ENCODE peak calls at places on chromosomes 11 and 22, in nine cellular contexts. S is left ventricle myocardium inferior, I is OCI-LY7, A is lower leg skin, K is GM12865, R is fibroblast of villous mesenchyme, C is AG09309, E is IMR-90, L is choroid plexus epithelial cell. V is an unnamed sample.

GRCh38 chr11:28759311-28759710 is 651.1 kb downstream of the METTL15 start:
- DNase-seq in R (peak), K (no peak), L (peak), E (peak), C (no peak), I (no peak), S (no peak), A (no peak), V (peak)

GRCh38 chr22:19346677-19347265 is 55.3 kb upstream of the CLTCL1 start:
- DNase-seq in R (no peak), S (no peak), A (no peak), L (no peak), I (no peak), K (no peak), C (no peak), E (no peak), V (no peak)

GRCh38 chr22:35842519-35842913 is 124.8 kb downstream of the APOL5 start:
- DNase-seq in R (no peak), E (no peak), I (no peak), K (no peak), C (no peak), A (no peak), L (no peak), S (no peak), V (no peak)

GRCh38 chr22:29668681-29669080 is 51.1 kb upstream of the CABP7 start:
- DNase-seq in A (no peak), L (no peak), E (no peak), C (no peak), R (no peak), I (no peak), S (no peak), K (no peak), V (no peak)

GRCh38 chr11:118657238-118657637 is 22.2 kb downstream of the TREH start:
- DNase-seq in R (no peak), I (peak), L (no peak), C (no peak), S (no peak), K (peak), A (no peak), E (no peak), V (no peak)

GRCh38 chr11:130611791-130612251 is 163.4 kb downstream of the ADAMTS15 start:
- DNase-seq in E (peak), K (no peak), I (no peak), A (no peak), C (no peak), S (no peak), R (peak), L (peak), V (peak)

GRCh38 chr11:86629070-86629706 is 43.2 kb downstream of the ME3 start:
- DNase-seq in A (no peak), E (peak), C (peak), R (peak), K (no peak), I (no peak), S (no peak), L (peak), V (no peak)

GRCh38 chr11:128555606-128556005 is 31.8 kb downstream of the ETS1 start:
- DNase-seq in R (peak), C (no peak), L (peak), A (no peak), E (no peak), S (no peak), I (no peak), K (no peak), V (peak)

GRCh38 chr11:41392591-41392990 is 66.9 kb downstream of the LRRC4C start:
- DNase-seq in S (no peak), A (no peak), L (no peak), I (no peak), K (no peak), E (no peak), R (no peak), C (no peak), V (no peak)

GRCh38 chr11:8671651-8672062 is 10.8 kb downstream of the TRIM66 start:
- DNase-seq in E (peak), A (no peak), S (no peak), L (peak), C (no peak), I (no peak), K (no peak), R (peak), V (peak)

GRCh38 chr22:21762712-21763581 is 27.4 kb upstream of the YPEL1 start:
- DNase-seq in I (no peak), C (no peak), E (no peak), A (no peak), K (peak), L (peak), S (no peak), R (no peak), V (no peak)

GRCh38 chr11:69423181-69423580 is 58.3 kb upstream of the LINC01488 start:
- DNase-seq in A (no peak), R (no peak), I (no peak), E (no peak), C (no peak), S (no peak), L (no peak), K (no peak), V (no peak)

GRCh38 chr11:11856638-11857037 is 14.9 kb downstream of the USP47 start:
- DNase-seq in E (no peak), I (no peak), S (no peak), K (peak), L (peak), R (no peak), C (no peak), A (no peak), V (no peak)

GRCh38 chr11:119206512-119207299 is 567 bp downstream of the CBL start:
- DNase-seq in I (peak), L (peak), C (no peak), K (peak), S (peak), E (no peak), A (peak), R (peak), V (no peak)

GRCh38 chr11:117584056-117584830 is 212.8 kb downstream of the DSCAML1 start:
- DNase-seq in S (no peak), E (peak), L (no peak), I (no peak), K (no peak), C (no peak), R (no peak), A (no peak), V (no peak)

GRCh38 chr22:46652930-46653331 is 32.7 kb downstream of the GRAMD4 start:
- DNase-seq in E (peak), S (peak), I (no peak), L (peak), A (no peak), R (peak), C (no peak), K (no peak), V (no peak)

GRCh38 chr11:94674005-94674491 is 94.1 kb upstream of the AMOTL1 start:
- DNase-seq in S (no peak), K (no peak), L (no peak), C (no peak), A (peak), E (no peak), I (no peak), R (no peak), V (peak)

GRCh38 chr11:117345039-117345438 is 17.4 kb downstream of the CEP164 start:
- DNase-seq in I (no peak), E (peak), L (no peak), K (no peak), S (no peak), A (no peak), R (no peak), C (peak), V (peak)

GRCh38 chr11:831951-832528 is 712 bp upstream of the CD151 start:
- DNase-seq in S (no peak), R (no peak), E (no peak), C (no peak), L (no peak), A (no peak), I (no peak), K (no peak), V (no peak)

GRCh38 chr11:47105541-47105940 is 71.1 kb downstream of the ARFGAP2 start:
- DNase-seq in K (no peak), E (no peak), A (no peak), C (no peak), S (no peak), R (no peak), I (peak), L (no peak), V (no peak)

GRCh38 chr11:116993599-116993998 is 104.6 kb downstream of the SIK3 start:
- DNase-seq in I (peak), L (peak), C (no peak), R (no peak), A (no peak), S (no peak), K (no peak), E (no peak), V (no peak)

GRCh38 chr11:59009661-59010060 is 70.4 kb downstream of the GLYATL1 start:
- DNase-seq in E (no peak), R (no peak), S (no peak), L (no peak), A (no peak), C (no peak), K (peak), I (peak), V (no peak)

GRCh38 chr11:14082338-14082737 is 119.8 kb downstream of the SPON1 start:
- DNase-seq in C (no peak), K (no peak), I (no peak), S (no peak), A (no peak), R (no peak), L (no peak), E (no peak), V (peak)

GRCh38 chr11:85279267-85279666 is 347.9 kb downstream of the DLG2 start:
- DNase-seq in A (no peak), K (no peak), E (no peak), L (no peak), C (no peak), I (no peak), R (no peak), S (no peak), V (no peak)

DNA sequence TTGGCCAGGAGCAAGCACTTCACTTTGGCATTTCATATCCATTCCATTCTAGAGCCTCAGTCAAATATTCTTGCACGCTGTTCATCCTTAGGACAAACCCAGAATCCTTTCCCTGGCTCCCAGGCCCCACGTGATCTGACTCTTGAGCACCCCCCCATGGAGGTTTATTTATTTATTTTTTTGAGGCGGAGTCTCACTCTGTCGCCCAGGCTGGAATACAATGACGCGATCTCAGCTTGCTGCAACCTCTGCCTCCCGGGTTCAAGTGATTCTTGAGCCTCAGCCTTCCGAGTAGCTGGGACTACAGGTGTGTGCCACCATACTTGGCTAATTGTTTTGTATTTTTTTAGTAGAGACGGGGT is 12.7 kb upstream of the TSGA10IP start:
- DNase-seq in L (peak), A (no peak), K (no peak), R (peak), C (no peak), E (no peak), I (peak), S (no peak), V (no peak)
- H3K4me3 ChIP-seq in L (no peak), A (no peak), K (no peak), R (no peak), C (no peak), E (no peak), I (no peak), S (no peak), V (no peak)

DNA sequence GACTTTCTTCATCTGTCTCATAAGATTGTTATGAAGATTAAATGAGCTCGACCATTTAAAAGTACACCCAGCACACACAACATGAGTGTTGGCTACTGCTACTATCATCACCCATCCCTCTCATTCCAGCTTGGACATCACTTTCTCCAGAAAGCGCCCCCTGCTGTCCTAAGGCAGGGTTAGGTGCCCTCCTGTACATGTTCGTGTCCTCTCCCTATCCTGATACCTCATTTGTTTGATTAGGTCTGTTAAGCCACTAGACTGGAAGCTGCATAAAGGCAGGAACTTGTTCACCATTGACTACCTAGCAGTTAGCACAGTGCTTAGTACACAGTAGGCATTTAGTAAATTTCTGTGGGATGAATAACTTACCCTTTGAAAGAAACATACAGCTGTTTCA is 85.5 kb downstream of the ENTHD1 start:
- DNase-seq in A (no peak), C (no peak), R (peak), E (peak), S (no peak), L (peak), I (peak), K (peak), V (peak)
- TF ChIP-seq CTCF in A (no peak), C (peak), R (peak), E (peak), S (peak), L (peak), I (peak), K (peak), V (peak)

GRCh38 chr22:43423046-43423445 is 11.2 kb downstream of the MPPED1 start:
- DNase-seq in L (no peak), C (no peak), E (no peak), R (no peak), I (no peak), K (no peak), S (no peak), A (no peak), V (no peak)

GRCh38 chr22:43421914-43422615 is 10.3 kb downstream of the MPPED1 start:
- DNase-seq in I (no peak), K (no peak), E (no peak), L (no peak), R (no peak), A (no peak), S (no peak), C (no peak), V (no peak)

GRCh38 chr22:43424865-43425630 is 13.2 kb downstream of the MPPED1 start:
- DNase-seq in C (no peak), K (no peak), E (no peak), S (no peak), A (no peak), R (no peak), I (no peak), L (no peak), V (no peak)

GRCh38 chr22:43425976-43426785 is 14.4 kb downstream of the MPPED1 start:
- DNase-seq in C (no peak), K (no peak), S (no peak), L (no peak), R (no peak), E (no peak), A (no peak), I (no peak), V (no peak)

GRCh38 chr22:43424201-43424600 is 12.4 kb downstream of the MPPED1 start:
- DNase-seq in I (no peak), A (no peak), S (no peak), R (no peak), C (no peak), L (no peak), E (no peak), K (no peak), V (no peak)
- H3K4me3 ChIP-seq in I (no peak), A (no peak), S (no peak), R (no peak), C (no peak), L (no peak), E (no peak), K (no peak), V (no peak)

GRCh38 chr22:41524809-41525449 is 19.3 kb downstream of the POLR3H start:
- DNase-seq in K (peak), I (no peak), R (peak), E (no peak), S (no peak), L (peak), A (no peak), C (no peak), V (no peak)
- TF ChIP-seq CTCF in K (no peak), I (peak), R (peak), E (no peak), S (no peak), L (peak), A (no peak), C (no peak), V (no peak)

DNA sequence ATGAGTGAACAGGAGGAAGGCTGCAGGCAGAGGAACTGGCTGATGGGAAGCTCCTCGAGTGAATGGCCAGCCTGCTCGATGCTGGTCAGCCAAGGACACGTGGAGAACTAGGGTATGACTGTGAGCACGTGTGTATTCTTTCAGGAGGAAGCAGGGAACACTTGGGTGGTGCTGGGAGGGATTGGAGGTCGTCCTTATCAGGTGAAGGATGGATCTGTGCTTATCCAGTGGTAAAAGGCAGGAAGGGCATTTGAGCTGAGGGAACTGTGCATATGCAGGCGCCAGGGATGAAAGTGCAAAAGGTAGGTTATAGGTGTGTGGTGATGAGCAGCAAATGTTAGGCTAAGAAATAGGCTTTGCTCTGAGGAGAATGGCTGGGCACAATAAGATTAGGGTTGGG is 9.7 kb upstream of the SLCO2B1 start:
- DNase-seq in S (no peak), I (no peak), K (no peak), A (peak), C (no peak), L (no peak), E (no peak), R (no peak), V (no peak)
- H3K4me3 ChIP-seq in S (no peak), I (peak), K (no peak), A (no peak), C (no peak), L (no peak), E (no peak), R (no peak), V (no peak)